ENCODE peak calls at places on chromosomes 3 and 15, in ten cellular contexts. M is omental fat pad; Q is T-helper 1 cell; E is OCI-LY7; Z is central memory CD4-positive, alpha-beta T cell; R is kidney; B is kidney tubule cell; I is dorsolateral prefrontal cortex; D is stimulated activated CD4-positive, alpha-beta T cell treated with anti-CD3 and anti-CD28 coated beads, Interleukin-1b, Interleukin-23, amount 100 ng/mL, for 24 hours; L is NCI-H226. F is an unnamed sample.

GRCh38 chr15:90031231-90031791 is 30.2 kb downstream of the ZNF710 start:
- DNase-seq in M (no peak), Q (no peak), E (peak), Z (no peak), R (no peak), B (no peak), I (no peak), D (no peak), L (no peak), F (peak)

GRCh38 chr3:56849698-56850097 is 47.9 kb upstream of the ARHGEF3 start:
- DNase-seq in M (no peak), Q (no peak), E (no peak), Z (no peak), R (no peak), B (no peak), I (no peak), D (no peak), L (no peak), F (no peak)

GRCh38 chr15:55873024-55873745 is 120.2 kb downstream of the NEDD4 start:
- DNase-seq in M (no peak), Q (no peak), E (no peak), Z (no peak), R (no peak), B (no peak), I (no peak), D (no peak), L (peak), F (no peak)

GRCh38 chr3:29694783-29695182 is 413.9 kb downstream of the RBMS3 start:
- DNase-seq in M (no peak), Q (no peak), E (no peak), Z (no peak), R (no peak), B (peak), I (no peak), D (no peak), L (peak), F (no peak)

GRCh38 chr3:101189786-101190185 is 130.6 kb downstream of the IMPG2 start:
- DNase-seq in M (no peak), Q (no peak), E (no peak), Z (no peak), R (no peak), B (peak), I (no peak), D (no peak), L (peak), F (no peak)

GRCh38 chr3:5054098-5054497 is 68.0 kb upstream of the ARL8B start:
- DNase-seq in M (no peak), Q (no peak), E (no peak), Z (no peak), R (no peak), B (no peak), I (no peak), D (no peak), L (no peak), F (peak)

GRCh38 chr3:18127181-18127863 is 297.8 kb downstream of the SATB1 start:
- DNase-seq in M (no peak), Q (no peak), E (peak), Z (no peak), R (no peak), B (no peak), I (no peak), D (no peak), L (no peak), F (peak)

GRCh38 chr3:184642623-184643308 is 69.1 kb downstream of the MAGEF1 start:
- DNase-seq in M (no peak), Q (no peak), E (no peak), Z (no peak), R (no peak), B (no peak), I (no peak), D (no peak), L (no peak), F (no peak)